ENCODE peak calls at places on chromosomes 16 and 17, in eight cellular contexts. W is NCI-H345; I is ELF-1; K is cardiac muscle cell; U is Right ventricle myocardium superior; S is SK-N-MC; Y is stimulated activated CD8-positive, alpha-beta memory T cell treated with anti-CD3 and anti-CD28 coated beads, Interleukin-4, amount 100 ng/mL, for 24 hours; L is nucleus accumbens. N is an unnamed sample.

GRCh38 chr16:89563639-89564392 is 3.3 kb downstream of the RPL13 start:
- DNase-seq in W (no peak), I (no peak), K (no peak), U (no peak), S (no peak), Y (no peak), L (no peak), N (no peak)

GRCh38 chr17:12114686-12115418 is 94.2 kb downstream of the MAP2K4 start:
- DNase-seq in W (no peak), I (no peak), K (no peak), U (no peak), S (no peak), Y (no peak), L (no peak), N (no peak)

GRCh38 chr17:31190351-31190750 is 95.6 kb downstream of the NF1 start:
- DNase-seq in W (no peak), I (no peak), K (no peak), U (no peak), S (no peak), Y (no peak), L (no peak), N (no peak)

GRCh38 chr17:50967795-50968194 is 101.6 kb upstream of the TOB1 start:
- DNase-seq in W (no peak), I (no peak), K (no peak), U (no peak), S (no peak), Y (no peak), L (no peak), N (no peak)

GRCh38 chr16:65106792-65107191 is 15.1 kb downstream of the CDH11 start:
- DNase-seq in W (no peak), I (no peak), K (no peak), U (no peak), S (no peak), Y (no peak), L (no peak), N (peak; percentile 35)

GRCh38 chr17:3032258-3033247 is 30.9 kb downstream of the OR1D5 start:
- DNase-seq in W (no peak), I (no peak), K (no peak), U (no peak), S (no peak), Y (no peak), L (no peak), N (no peak)

GRCh38 chr16:85170066-85171003 is 58.1 kb upstream of the CIBAR2 start:
- DNase-seq in W (no peak), I (peak; percentile 30), K (no peak), U (peak; percentile 43), S (no peak), Y (no peak), L (no peak), N (no peak)

GRCh38 chr17:60128171-60128859 is 21.5 kb upstream of the CA4 start:
- DNase-seq in W (no peak), I (no peak), K (no peak), U (no peak), S (no peak), Y (no peak), L (no peak), N (no peak)

GRCh38 chr16:74480150-74481029 is 59.1 kb upstream of the CLEC18B start:
- DNase-seq in W (no peak), I (peak; percentile 80), K (no peak), U (peak; percentile 52), S (no peak), Y (no peak), L (no peak), N (peak; percentile 65)

GRCh38 chr17:29958947-29959657 is 17.7 kb downstream of the EFCAB5 start:
- DNase-seq in W (no peak), I (peak; percentile 15), K (no peak), U (no peak), S (no peak), Y (no peak), L (no peak), N (no peak)

GRCh38 chr17:56777859-56778258 is 55.9 kb downstream of the C17orf67 start:
- DNase-seq in W (no peak), I (no peak), K (no peak), U (no peak), S (no peak), Y (no peak), L (no peak), N (no peak)

GRCh38 chr17:77718669-77718961 is 239.9 kb upstream of the TNRC6C start:
- DNase-seq in W (no peak), I (no peak), K (no peak), U (no peak), S (no peak), Y (no peak), L (no peak), N (no peak)